ENCODE peak calls at places on chromosomes 16 and 17, in seven cellular contexts. K is COR-L47; E is activated CD8-positive, alpha-beta T cell treated with anti-CD3 and anti-CD28 coated beads for 36 hours; O is memory B cell; B is activated CD4-positive, alpha-beta T cell treated with anti-CD3 and anti-CD28 coated beads, Interleukin-2, amount 10 ng/mL, durations not matched to agents 24 days and 14 days; C is sciatic nerve; P is GM10248. D is an unnamed sample.

GRCh38 chr16:16073884-16074781 is 124.7 kb downstream of the ABCC1 start:
- DNase-seq in K (no peak), E (no peak), O (no peak), B (no peak), C (no peak), P (no peak), D (peak; percentile 87)

GRCh38 chr17:12027658-12028057 is 7.0 kb downstream of the MAP2K4 start:
- DNase-seq in K (no peak), E (no peak), O (no peak), B (no peak), C (no peak), P (no peak), D (no peak)

GRCh38 chr17:59093702-59094231 is 12.9 kb downstream of the TRIM37 start:
- DNase-seq in K (no peak), E (no peak), O (no peak), B (no peak), C (no peak), P (no peak), D (peak; percentile 99)

GRCh38 chr17:52148969-52149351 is 9.6 kb downstream of the CA10 start:
- DNase-seq in K (no peak), E (no peak), O (no peak), B (no peak), C (no peak), P (no peak), D (no peak)

GRCh38 chr17:57540596-57540995 is 204.5 kb downstream of the CCDC182 start:
- DNase-seq in K (no peak), E (no peak), O (no peak), B (no peak), C (no peak), P (no peak), D (no peak)

GRCh38 chr16:397135-397661 is at the start of gene NME4:
- DNase-seq in K (no peak), E (peak; percentile 21), O (peak; percentile 42), B (peak; percentile 80), C (no peak), P (peak; percentile 60), D (no peak)

GRCh38 chr16:81808933-81809480 is 29.9 kb downstream of the PLCG2 start:
- DNase-seq in K (no peak), E (peak; percentile 72), O (peak; percentile 60), B (peak; percentile 67), C (no peak), P (peak; percentile 73), D (no peak)

GRCh38 chr16:1346422-1347285 is 5.0 kb downstream of the TSR3 start:
- DNase-seq in K (no peak), E (no peak), O (no peak), B (no peak), C (no peak), P (no peak), D (no peak)

GRCh38 chr17:33647976-33648375 is 354.9 kb upstream of the ASIC2 start:
- DNase-seq in K (no peak), E (peak; percentile 9), O (no peak), B (no peak), C (no peak), P (no peak), D (peak; percentile 16)

GRCh38 chr17:28953444-28954118 is 2.3 kb upstream of the PHF12 start:
- DNase-seq in K (peak; percentile 35), E (peak; percentile 70), O (peak; percentile 58), B (peak; percentile 87), C (peak; percentile 82), P (peak; percentile 55), D (peak; percentile 47)

GRCh38 chr17:82020874-82021727 is 1.6 kb downstream of the CENPX start:
- DNase-seq in K (peak; percentile 67), E (peak; percentile 84), O (no peak), B (peak; percentile 86), C (peak; percentile 85), P (peak; percentile 53), D (peak; percentile 59)

GRCh38 chr17:82592289-82592683 is 56.0 kb downstream of the WDR45B start:
- DNase-seq in K (no peak), E (no peak), O (no peak), B (peak; percentile 63), C (no peak), P (no peak), D (no peak)

GRCh38 chr16:50021509-50021908 is 3.5 kb upstream of the CNEP1R1 start:
- DNase-seq in K (peak; percentile 33), E (peak; percentile 26), O (no peak), B (no peak), C (no peak), P (no peak), D (peak; percentile 25)